ENCODE peak calls at places on chromosomes 2 and 18, in nine cellular contexts. One of them, this sample, is unnamed.

GRCh38 chr2:25707927-25708326 is 34.5 kb upstream of the DTNB start:
- DNase-seq in adrenal gland: no peak
- DNase-seq in esophagus muscularis mucosa: no peak
- DNase-seq in NB4: no peak
- DNase-seq in K562: no peak
- DNase-seq in thyroid gland: no peak
- DNase-seq in HCT116: no peak
- DNase-seq in endothelial cell of umbilical vein: no peak
- DNase-seq in heart left ventricle: no peak
- DNase-seq in this sample: no peak

GRCh38 chr18:28793911-28794310 is 617.0 kb upstream of the CDH2 start:
- DNase-seq in thyroid gland: no peak
- DNase-seq in NB4: no peak
- DNase-seq in K562: no peak
- DNase-seq in endothelial cell of umbilical vein: peak
- DNase-seq in esophagus muscularis mucosa: no peak
- DNase-seq in adrenal gland: no peak
- DNase-seq in heart left ventricle: no peak
- DNase-seq in HCT116: no peak
- DNase-seq in this sample: no peak

GRCh38 chr2:74530239-74531161 is 767 bp downstream of the HTRA2 start:
- DNase-seq in endothelial cell of umbilical vein: peak
- DNase-seq in heart left ventricle: peak
- DNase-seq in NB4: peak
- DNase-seq in K562: peak
- DNase-seq in adrenal gland: peak
- DNase-seq in thyroid gland: peak
- DNase-seq in HCT116: no peak
- DNase-seq in esophagus muscularis mucosa: no peak
- DNase-seq in this sample: no peak

GRCh38 chr2:102841107-102841840 is 79.4 kb downstream of the TMEM182 start:
- DNase-seq in heart left ventricle: peak
- DNase-seq in adrenal gland: peak
- DNase-seq in K562: peak
- DNase-seq in esophagus muscularis mucosa: no peak
- DNase-seq in endothelial cell of umbilical vein: peak
- DNase-seq in thyroid gland: peak
- DNase-seq in HCT116: peak
- DNase-seq in NB4: peak
- DNase-seq in this sample: peak

GRCh38 chr2:46216213-46216612 is 81.0 kb upstream of the EPAS1 start:
- DNase-seq in NB4: no peak
- DNase-seq in heart left ventricle: no peak
- DNase-seq in thyroid gland: no peak
- DNase-seq in endothelial cell of umbilical vein: no peak
- DNase-seq in HCT116: no peak
- DNase-seq in esophagus muscularis mucosa: no peak
- DNase-seq in K562: no peak
- DNase-seq in adrenal gland: no peak
- DNase-seq in this sample: no peak

GRCh38 chr2:85326946-85327756 is 638 bp downstream of the TGOLN2 start:
- DNase-seq in thyroid gland: peak
- DNase-seq in endothelial cell of umbilical vein: peak
- DNase-seq in HCT116: no peak
- DNase-seq in esophagus muscularis mucosa: no peak
- DNase-seq in NB4: peak
- DNase-seq in K562: peak
- DNase-seq in adrenal gland: peak
- DNase-seq in heart left ventricle: peak
- DNase-seq in this sample: peak

GRCh38 chr2:169509230-169509917 is at the start of gene KLHL41:
- DNase-seq in endothelial cell of umbilical vein: peak
- DNase-seq in thyroid gland: no peak
- DNase-seq in esophagus muscularis mucosa: no peak
- DNase-seq in adrenal gland: no peak
- DNase-seq in NB4: no peak
- DNase-seq in heart left ventricle: no peak
- DNase-seq in K562: no peak
- DNase-seq in HCT116: no peak
- DNase-seq in this sample: no peak

GRCh38 chr2:42105330-42106256 is 57.8 kb downstream of the PKDCC start:
- DNase-seq in adrenal gland: peak
- DNase-seq in thyroid gland: peak
- DNase-seq in heart left ventricle: peak
- DNase-seq in K562: no peak
- DNase-seq in HCT116: no peak
- DNase-seq in NB4: peak
- DNase-seq in esophagus muscularis mucosa: no peak
- DNase-seq in endothelial cell of umbilical vein: no peak
- DNase-seq in this sample: no peak

GRCh38 chr2:162072976-162073775 is 839 bp downstream of the DPP4 start:
- DNase-seq in endothelial cell of umbilical vein: peak
- DNase-seq in heart left ventricle: peak
- DNase-seq in NB4: no peak
- DNase-seq in K562: no peak
- DNase-seq in thyroid gland: no peak
- DNase-seq in esophagus muscularis mucosa: no peak
- DNase-seq in HCT116: no peak
- DNase-seq in adrenal gland: no peak
- DNase-seq in this sample: no peak

GRCh38 chr2:195498839-195499490 is 158.1 kb upstream of the SLC39A10 start:
- DNase-seq in esophagus muscularis mucosa: no peak
- DNase-seq in HCT116: no peak
- DNase-seq in thyroid gland: no peak
- DNase-seq in adrenal gland: no peak
- DNase-seq in K562: no peak
- DNase-seq in heart left ventricle: no peak
- DNase-seq in NB4: no peak
- DNase-seq in endothelial cell of umbilical vein: no peak
- DNase-seq in this sample: no peak

GRCh38 chr18:76431437-76432273 is 63.4 kb downstream of the ZNF516 start:
- DNase-seq in adrenal gland: no peak
- DNase-seq in heart left ventricle: no peak
- DNase-seq in esophagus muscularis mucosa: no peak
- DNase-seq in endothelial cell of umbilical vein: no peak
- DNase-seq in K562: peak
- DNase-seq in HCT116: no peak
- DNase-seq in NB4: no peak
- DNase-seq in thyroid gland: no peak
- DNase-seq in this sample: no peak

GRCh38 chr2:138116456-138116855 is 152.2 kb downstream of the HNMT start:
- DNase-seq in adrenal gland: no peak
- DNase-seq in HCT116: no peak
- DNase-seq in esophagus muscularis mucosa: no peak
- DNase-seq in heart left ventricle: no peak
- DNase-seq in endothelial cell of umbilical vein: no peak
- DNase-seq in thyroid gland: no peak
- DNase-seq in K562: no peak
- DNase-seq in NB4: no peak
- DNase-seq in this sample: no peak

GRCh38 chr2:134433469-134433868 is 179.6 kb downstream of the MGAT5 start:
- DNase-seq in thyroid gland: no peak
- DNase-seq in heart left ventricle: no peak
- DNase-seq in endothelial cell of umbilical vein: no peak
- DNase-seq in esophagus muscularis mucosa: no peak
- DNase-seq in K562: no peak
- DNase-seq in adrenal gland: no peak
- DNase-seq in NB4: no peak
- DNase-seq in HCT116: no peak
- DNase-seq in this sample: no peak

GRCh38 chr2:43345391-43345813 is 119.0 kb upstream of the ZFP36L2 start:
- DNase-seq in endothelial cell of umbilical vein: peak
- DNase-seq in adrenal gland: no peak
- DNase-seq in HCT116: no peak
- DNase-seq in heart left ventricle: peak
- DNase-seq in NB4: no peak
- DNase-seq in thyroid gland: peak
- DNase-seq in K562: peak
- DNase-seq in esophagus muscularis mucosa: peak
- DNase-seq in this sample: no peak

GRCh38 chr18:3455090-3455640 is 5.2 kb downstream of the TGIF1 start:
- DNase-seq in heart left ventricle: no peak
- DNase-seq in K562: no peak
- DNase-seq in endothelial cell of umbilical vein: no peak
- DNase-seq in esophagus muscularis mucosa: no peak
- DNase-seq in thyroid gland: no peak
- DNase-seq in HCT116: no peak
- DNase-seq in adrenal gland: no peak
- DNase-seq in NB4: no peak
- DNase-seq in this sample: no peak
- TF ChIP-seq POLR2A in heart left ventricle: no peak
- TF ChIP-seq POLR2A in K562: no peak
- TF ChIP-seq POLR2A in endothelial cell of umbilical vein: no peak
- TF ChIP-seq POLR2A in esophagus muscularis mucosa: no peak
- TF ChIP-seq POLR2A in thyroid gland: no peak
- TF ChIP-seq POLR2A in HCT116: no peak
- TF ChIP-seq POLR2A in adrenal gland: no peak
- TF ChIP-seq POLR2A in NB4: no peak
- TF ChIP-seq POLR2A in this sample: no peak

GRCh38 chr2:55235724-55236538 is 3.4 kb downstream of the RPS27A start:
- DNase-seq in adrenal gland: no peak
- DNase-seq in thyroid gland: no peak
- DNase-seq in endothelial cell of umbilical vein: no peak
- DNase-seq in HCT116: no peak
- DNase-seq in NB4: no peak
- DNase-seq in K562: peak
- DNase-seq in heart left ventricle: no peak
- DNase-seq in esophagus muscularis mucosa: no peak
- DNase-seq in this sample: no peak
- TF ChIP-seq POLR2A in adrenal gland: no peak
- TF ChIP-seq POLR2A in thyroid gland: no peak
- TF ChIP-seq POLR2A in endothelial cell of umbilical vein: no peak
- TF ChIP-seq POLR2A in HCT116: no peak
- TF ChIP-seq POLR2A in NB4: no peak
- TF ChIP-seq POLR2A in K562: peak
- TF ChIP-seq POLR2A in heart left ventricle: no peak
- TF ChIP-seq POLR2A in esophagus muscularis mucosa: no peak
- TF ChIP-seq POLR2A in this sample: no peak

DNA sequence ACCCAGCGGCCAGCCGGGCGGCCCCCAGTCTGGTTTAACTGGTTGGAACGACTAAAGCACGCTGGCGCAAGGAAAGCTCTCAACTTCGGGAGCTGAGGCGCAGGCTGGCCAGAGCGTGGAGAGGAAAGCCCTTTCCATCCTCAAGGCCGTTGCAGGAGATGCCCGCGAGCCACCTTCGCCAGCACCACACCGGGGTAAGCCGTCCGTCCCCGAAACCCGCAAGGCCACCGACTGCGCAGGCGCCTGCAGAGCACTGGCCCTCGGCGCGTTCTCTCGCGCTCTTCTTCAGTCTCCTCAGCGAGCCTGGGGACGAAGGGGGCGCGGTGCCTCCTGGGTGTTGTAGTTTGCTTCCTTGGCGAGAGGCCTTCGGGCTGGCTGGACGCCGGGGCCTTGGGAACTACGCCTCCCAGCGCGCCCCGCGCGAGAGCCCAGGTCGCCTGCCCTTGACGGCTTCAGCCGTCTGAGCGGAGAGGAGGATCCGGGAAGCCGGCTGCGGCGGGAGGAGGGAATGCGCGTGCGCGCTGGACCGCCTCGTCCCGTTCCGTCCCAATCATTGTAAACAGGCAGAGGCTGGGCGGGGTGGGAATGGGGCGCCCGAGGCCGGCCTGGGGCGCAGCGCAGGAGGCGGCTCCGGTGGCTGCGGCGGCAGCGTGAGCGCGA is at the start of gene RALBP1:
- DNase-seq in heart left ventricle: peak
- DNase-seq in adrenal gland: peak
- DNase-seq in thyroid gland: peak
- DNase-seq in K562: peak
- DNase-seq in endothelial cell of umbilical vein: peak
- DNase-seq in esophagus muscularis mucosa: peak
- DNase-seq in NB4: peak
- DNase-seq in HCT116: peak
- DNase-seq in this sample: peak
- TF ChIP-seq POLR2A in heart left ventricle: peak
- TF ChIP-seq POLR2A in adrenal gland: no peak
- TF ChIP-seq POLR2A in thyroid gland: peak
- TF ChIP-seq POLR2A in K562: peak
- TF ChIP-seq POLR2A in endothelial cell of umbilical vein: peak
- TF ChIP-seq POLR2A in esophagus muscularis mucosa: peak
- TF ChIP-seq POLR2A in NB4: peak
- TF ChIP-seq POLR2A in HCT116: peak
- TF ChIP-seq POLR2A in this sample: peak

DNA sequence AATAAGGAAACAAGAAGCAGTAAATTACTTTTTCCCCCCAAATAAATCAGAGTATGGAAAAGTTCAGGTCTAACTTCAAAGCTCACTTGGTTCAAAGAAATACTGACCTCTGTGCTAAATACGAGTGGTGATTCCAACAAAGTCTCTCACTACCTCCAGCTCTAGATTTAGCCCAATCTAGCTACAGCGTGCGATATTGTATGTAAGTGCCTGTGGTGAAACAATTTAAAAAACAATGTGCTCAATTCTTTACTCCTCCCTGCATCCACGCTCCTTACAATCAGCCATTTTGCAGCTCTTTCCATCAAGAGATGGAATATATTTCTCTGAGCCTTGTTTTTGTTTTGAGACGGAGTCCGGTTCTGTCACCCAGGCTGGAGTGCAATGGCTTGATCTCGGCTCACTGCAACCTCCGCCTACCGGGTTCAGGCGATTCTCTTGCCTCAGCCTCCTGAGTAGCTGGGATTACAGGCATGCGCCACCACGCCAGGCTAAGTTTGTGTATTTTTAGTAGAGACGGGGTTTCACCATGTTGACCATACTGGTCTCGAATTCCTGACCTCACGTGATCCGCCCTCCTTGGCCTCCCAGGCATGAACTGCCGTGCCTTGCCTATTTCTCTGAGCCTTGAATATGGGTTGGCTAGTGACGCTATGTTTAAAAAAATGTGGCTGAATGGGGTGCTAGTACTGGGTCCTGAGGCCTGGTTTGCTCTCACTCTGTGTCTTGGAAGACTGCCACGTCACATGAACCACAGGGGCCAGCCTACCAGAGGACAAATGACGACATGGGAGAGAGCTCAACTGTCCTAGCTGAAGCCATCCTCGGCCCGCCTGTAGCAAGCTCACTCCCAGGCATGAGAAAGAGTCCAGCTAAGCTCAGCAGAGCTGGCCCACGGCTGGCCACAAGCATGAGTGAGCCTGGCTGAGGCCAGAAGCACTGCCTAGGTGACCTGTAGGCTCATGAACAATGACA is 14.8 kb downstream of the WDFY1 start:
- DNase-seq in esophagus muscularis mucosa: no peak
- DNase-seq in HCT116: no peak
- DNase-seq in thyroid gland: peak
- DNase-seq in NB4: no peak
- DNase-seq in adrenal gland: peak
- DNase-seq in heart left ventricle: peak
- DNase-seq in endothelial cell of umbilical vein: no peak
- DNase-seq in K562: peak
- DNase-seq in this sample: no peak
- TF ChIP-seq POLR2A in esophagus muscularis mucosa: no peak
- TF ChIP-seq POLR2A in HCT116: no peak
- TF ChIP-seq POLR2A in thyroid gland: no peak
- TF ChIP-seq POLR2A in NB4: no peak
- TF ChIP-seq POLR2A in adrenal gland: no peak
- TF ChIP-seq POLR2A in heart left ventricle: no peak
- TF ChIP-seq POLR2A in endothelial cell of umbilical vein: no peak
- TF ChIP-seq POLR2A in K562: no peak
- TF ChIP-seq POLR2A in this sample: no peak

GRCh38 chr2:199463000-199463692 is 5.4 kb upstream of the SATB2 start:
- DNase-seq in HCT116: no peak
- DNase-seq in heart left ventricle: peak
- DNase-seq in thyroid gland: peak
- DNase-seq in esophagus muscularis mucosa: peak
- DNase-seq in K562: no peak
- DNase-seq in adrenal gland: peak
- DNase-seq in NB4: peak
- DNase-seq in endothelial cell of umbilical vein: peak
- DNase-seq in this sample: peak
- TF ChIP-seq POLR2A in HCT116: no peak
- TF ChIP-seq POLR2A in heart left ventricle: no peak
- TF ChIP-seq POLR2A in thyroid gland: no peak
- TF ChIP-seq POLR2A in esophagus muscularis mucosa: no peak
- TF ChIP-seq POLR2A in K562: no peak
- TF ChIP-seq POLR2A in adrenal gland: peak
- TF ChIP-seq POLR2A in NB4: peak
- TF ChIP-seq POLR2A in endothelial cell of umbilical vein: no peak
- TF ChIP-seq POLR2A in this sample: peak